ENCODE peak calls at places on chromosomes 3 and 15, in nine cellular contexts. L, Z, V, S, K, U, J, I and P are unnamed samples.

GRCh38 chr3:11539677-11540076 is 104.0 kb downstream of the VGLL4 start:
- DNase-seq in L (no peak), Z (no peak), V (no peak), S (no peak), K (no peak), U (no peak), J (peak; percentile 59), I (no peak), P (no peak)

GRCh38 chr3:180116658-180117057 is 79.9 kb upstream of the PEX5L start:
- DNase-seq in L (no peak), Z (no peak), V (no peak), S (no peak), K (no peak), U (no peak), J (no peak), I (no peak), P (no peak)

GRCh38 chr3:111159391-111159790 is 87.8 kb downstream of the NECTIN3 start:
- DNase-seq in L (no peak), Z (no peak), V (no peak), S (no peak), K (no peak), U (no peak), J (no peak), I (no peak), P (no peak)

GRCh38 chr3:133023301-133023830 is 14.8 kb upstream of the TMEM108 start:
- DNase-seq in L (no peak), Z (no peak), V (no peak), S (no peak), K (no peak), U (no peak), J (no peak), I (no peak), P (no peak)

GRCh38 chr3:11010406-11011165 is 18.0 kb downstream of the SLC6A1 start:
- DNase-seq in L (no peak), Z (no peak), V (no peak), S (no peak), K (no peak), U (no peak), J (no peak), I (no peak), P (no peak)

GRCh38 chr3:11717768-11718581 is 74.3 kb upstream of the VGLL4 start:
- DNase-seq in L (no peak), Z (no peak), V (peak; percentile 12), S (no peak), K (no peak), U (no peak), J (no peak), I (no peak), P (no peak)

GRCh38 chr3:23239181-23240068 is 36.3 kb downstream of the UBE2E2 start:
- DNase-seq in L (no peak), Z (no peak), V (no peak), S (no peak), K (no peak), U (no peak), J (no peak), I (no peak), P (no peak)

GRCh38 chr15:33913459-33913858 is 54.8 kb upstream of the CHRM5 start:
- DNase-seq in L (no peak), Z (no peak), V (no peak), S (no peak), K (no peak), U (no peak), J (no peak), I (no peak), P (no peak)

GRCh38 chr3:136632625-136633081 is 119.5 kb downstream of the STAG1 start:
- DNase-seq in L (no peak), Z (no peak), V (no peak), S (no peak), K (no peak), U (no peak), J (no peak), I (no peak), P (no peak)

GRCh38 chr15:57554821-57555185 is 36.9 kb upstream of the MYZAP start:
- DNase-seq in L (no peak), Z (no peak), V (no peak), S (no peak), K (no peak), U (no peak), J (no peak), I (no peak), P (no peak)

GRCh38 chr15:57554063-57554820 is 37.5 kb upstream of the MYZAP start:
- DNase-seq in L (peak; percentile 66), Z (no peak), V (no peak), S (no peak), K (no peak), U (no peak), J (no peak), I (no peak), P (no peak)

GRCh38 chr15:57552678-57553334 is 38.9 kb upstream of the MYZAP start:
- DNase-seq in L (no peak), Z (no peak), V (no peak), S (no peak), K (no peak), U (no peak), J (no peak), I (no peak), P (no peak)

GRCh38 chr15:57551717-57552677 is 39.7 kb upstream of the MYZAP start:
- DNase-seq in L (peak; percentile 68), Z (no peak), V (no peak), S (no peak), K (no peak), U (peak; percentile 34), J (no peak), I (no peak), P (no peak)

GRCh38 chr15:57553526-57553925 is 38.2 kb upstream of the MYZAP start:
- DNase-seq in L (no peak), Z (no peak), V (no peak), S (no peak), K (no peak), U (no peak), J (no peak), I (no peak), P (no peak)
- TF ChIP-seq CTCF in L (no peak), Z (no peak), V (no peak), S (no peak), K (no peak), U (no peak), J (no peak), I (no peak), P (peak; percentile 14)

DNA sequence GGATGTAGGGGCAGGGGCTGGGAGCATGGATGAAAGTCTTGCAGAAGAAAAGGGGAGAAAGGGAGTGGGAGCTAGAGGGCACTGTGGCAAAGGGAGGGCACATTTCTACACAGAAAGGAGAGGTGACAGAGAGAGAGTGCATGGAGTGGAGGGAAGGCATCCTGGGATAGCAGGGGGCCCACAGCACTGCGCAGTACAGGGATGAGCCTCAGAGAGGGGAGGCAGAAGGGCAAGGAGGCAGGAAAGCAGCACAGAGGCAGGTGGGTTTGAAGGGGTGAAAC is 5.4 kb downstream of the STOML1 start:
- DNase-seq in L (no peak), Z (no peak), V (no peak), S (no peak), K (no peak), U (no peak), J (no peak), I (no peak), P (no peak)
- H3K4me1 ChIP-seq in L (peaks cover 76% of the 10 kb centered on the region), Z (peaks cover 62% of the 10 kb centered on the region), V (peaks cover 10% of the 10 kb centered on the region), S (peaks cover 59% of the 10 kb centered on the region), K (peaks cover 54% of the 10 kb centered on the region), U (peaks cover 100% of the 10 kb centered on the region), J (peaks cover 74% of the 10 kb centered on the region), I (peaks cover 21% of the 10 kb centered on the region), P (no peaks in the 10 kb centered on the region)

GRCh38 chr15:66700802-66701421 is 1.1 kb upstream of the SMAD6 start:
- DNase-seq in L (peak; percentile 97), Z (peak; percentile 94), V (peak; percentile 95), S (peak; percentile 98), K (no peak), U (peak; percentile 97), J (peak; percentile 98), I (no peak), P (peak; percentile 97)

GRCh38 chr15:66702035-66702769 is at the start of gene SMAD6:
- DNase-seq in L (peak; percentile 96), Z (peak; percentile 97), V (peak; percentile 93), S (peak; percentile 99), K (no peak), U (peak; percentile 93), J (peak; percentile 97), I (no peak), P (peak; percentile 100)

GRCh38 chr15:66698971-66699370 is 3.1 kb upstream of the SMAD6 start:
- DNase-seq in L (no peak), Z (no peak), V (no peak), S (no peak), K (no peak), U (no peak), J (no peak), I (no peak), P (no peak)

GRCh38 chr15:66701422-66702034 is 508 bp upstream of the SMAD6 start:
- DNase-seq in L (peak; percentile 33), Z (peak; percentile 68), V (no peak), S (peak; percentile 75), K (no peak), U (peak; percentile 58), J (peak; percentile 73), I (no peak), P (no peak)

GRCh38 chr15:66700412-66700801 is 1.6 kb upstream of the SMAD6 start:
- DNase-seq in L (no peak), Z (no peak), V (no peak), S (no peak), K (no peak), U (no peak), J (no peak), I (no peak), P (no peak)
- H3K27ac ChIP-seq in L (peak overlapping the region; percentile 90), Z (peak overlapping the region; percentile 44), V (peak overlapping the region; percentile 89), S (peak overlapping the region; percentile 69), K (no peak overlapping the region), U (peak overlapping the region; percentile 94), J (peak overlapping the region; percentile 87), I (peak overlapping the region; percentile 85), P (peak overlapping the region; percentile 72)

GRCh38 chr15:78565951-78566774 is 843 bp downstream of the CHRNA5 start:
- DNase-seq in L (no peak), Z (no peak), V (peak; percentile 5), S (no peak), K (no peak), U (no peak), J (no peak), I (peak; percentile 33), P (no peak)
- TF ChIP-seq CTCF in L (peak; percentile 12), Z (no peak), V (no peak), S (no peak), K (no peak), U (no peak), J (peak; percentile 33), I (no peak), P (no peak)

GRCh38 chr15:78070049-78070698 is 7.3 kb downstream of the TBC1D2B start:
- DNase-seq in L (no peak), Z (peak; percentile 65), V (no peak), S (no peak), K (no peak), U (no peak), J (peak; percentile 65), I (no peak), P (no peak)
- H3K4me1 ChIP-seq in L (peaks cover 82% of the 10 kb centered on the region), Z (peaks cover 64% of the 10 kb centered on the region), V (no peaks in the 10 kb centered on the region), S (peaks cover 83% of the 10 kb centered on the region), K (peaks cover 47% of the 10 kb centered on the region), U (peaks cover 87% of the 10 kb centered on the region), J (peaks cover 80% of the 10 kb centered on the region), I (peaks cover 88% of the 10 kb centered on the region), P (peaks cover 75% of the 10 kb centered on the region)

GRCh38 chr3:156552973-156553372 is 1.9 kb downstream of the SSR3 start:
- DNase-seq in L (no peak), Z (no peak), V (no peak), S (no peak), K (no peak), U (no peak), J (no peak), I (no peak), P (no peak)
- H3K27ac ChIP-seq in L (no peak overlapping the region), Z (no peak overlapping the region), V (no peak overlapping the region), S (no peak overlapping the region), K (no peak overlapping the region), U (peak overlapping the region; percentile 96), J (peak overlapping the region; percentile 89), I (no peak overlapping the region), P (peak overlapping the region; percentile 92)